ENCODE peak calls at places on chromosomes 11 and 22, in five cellular contexts. R, J, E, H and X are unnamed samples.

GRCh38 chr11:70747889-70748288 is 349.6 kb downstream of the CTTN start:
- DNase-seq in R (no peak), H (no peak), E (no peak), J (no peak), X (no peak)

GRCh38 chr11:76783901-76784813 is 1.0 kb downstream of the TSKU start:
- DNase-seq in R (no peak), E (peak), H (peak), J (no peak), X (peak)

GRCh38 chr11:41085123-41085522 is 374.3 kb downstream of the LRRC4C start:
- DNase-seq in R (no peak), J (no peak), E (no peak), H (no peak), X (no peak)

GRCh38 chr11:75325713-75326438 is 25.6 kb downstream of the ARRB1 start:
- DNase-seq in H (peak), R (no peak), E (peak), J (no peak), X (peak)

GRCh38 chr11:12817681-12818332 is 143.6 kb downstream of the TEAD1 start:
- DNase-seq in R (no peak), H (no peak), J (no peak), E (no peak), X (no peak)

GRCh38 chr11:67304511-67305113 is 1.3 kb downstream of the SSH3 start:
- DNase-seq in E (no peak), J (no peak), R (no peak), H (peak), X (no peak)

GRCh38 chr11:844693-845644 is 2.3 kb downstream of the TSPAN4 start:
- DNase-seq in R (no peak), E (no peak), J (no peak), H (peak), X (peak)

GRCh38 chr22:32644252-32645100 is 157.0 kb upstream of the TIMP3 start:
- DNase-seq in E (no peak), R (peak), J (no peak), H (peak), X (peak)

GRCh38 chr22:48070760-48071159 is 1308.3 kb downstream of the TBC1D22A start:
- DNase-seq in E (no peak), H (no peak), R (no peak), J (no peak), X (no peak)

GRCh38 chr22:35601743-35602633 is 15.1 kb downstream of the MB start:
- DNase-seq in R (no peak), J (no peak), E (no peak), H (peak), X (no peak)

GRCh38 chr11:561148-562003 is 606 bp downstream of the RASSF7 start:
- DNase-seq in R (peak), J (no peak), H (peak), E (no peak), X (peak)

GRCh38 chr11:63240098-63240497 is 3.3 kb downstream of the SLC22A25 start:
- DNase-seq in J (no peak), E (no peak), H (no peak), R (no peak), X (no peak)

GRCh38 chr11:113373306-113373705 is 14.3 kb upstream of the ANKK1 start:
- DNase-seq in J (no peak), H (no peak), E (no peak), R (no peak), X (no peak)

GRCh38 chr11:70805243-70805642 is 406.9 kb downstream of the CTTN start:
- DNase-seq in R (no peak), J (no peak), H (no peak), E (no peak), X (no peak)

GRCh38 chr11:11641581-11641980 is 19.8 kb upstream of the GALNT18 start:
- DNase-seq in E (no peak), R (no peak), H (no peak), J (no peak), X (no peak)

GRCh38 chr11:119545978-119546915 is 123.3 kb upstream of the THY1 start:
- DNase-seq in H (no peak), J (no peak), R (no peak), E (no peak), X (no peak)

GRCh38 chr11:16603890-16604783 is 134.3 kb upstream of the C11orf58 start:
- DNase-seq in J (no peak), R (no peak), H (peak), E (no peak), X (no peak)

GRCh38 chr22:45166935-45167334 is 3.2 kb downstream of the NUP50 start:
- DNase-seq in E (no peak), J (no peak), H (no peak), R (no peak), X (no peak)

GRCh38 chr11:117239295-117239694 is 6.8 kb downstream of the RNF214 start:
- DNase-seq in R (no peak), E (no peak), J (no peak), H (no peak), X (no peak)

GRCh38 chr11:2725367-2726300 is 25.8 kb upstream of the KCNQ1OT1 start:
- DNase-seq in E (no peak), H (no peak), R (no peak), J (no peak), X (no peak)

GRCh38 chr11:14251754-14252153 is 107.2 kb downstream of the RRAS2 start:
- DNase-seq in H (no peak), R (no peak), E (no peak), J (no peak), X (no peak)

GRCh38 chr11:103325686-103326069 is 216.5 kb downstream of the DYNC2H1 start:
- DNase-seq in R (no peak), E (no peak), H (no peak), J (no peak), X (no peak)

GRCh38 chr11:76863196-76863777 is 2.6 kb downstream of the ACER3 start:
- DNase-seq in E (no peak), J (no peak), R (no peak), H (no peak), X (no peak)

GRCh38 chr11:66020618-66021357 is 5.5 kb downstream of the CATSPER1 start:
- DNase-seq in H (peak), R (no peak), J (no peak), E (no peak), X (no peak)

GRCh38 chr11:15748107-15748506 is 608.2 kb downstream of the SOX6 start:
- DNase-seq in J (no peak), H (no peak), E (no peak), R (no peak), X (no peak)

GRCh38 chr22:49327411-49327810 is 500.3 kb downstream of the BRD1 start:
- DNase-seq in J (no peak), E (no peak), R (no peak), H (no peak), X (no peak)

GRCh38 chr11:111976614-111977140 is 39.5 kb downstream of the DIXDC1 start:
- DNase-seq in H (no peak), E (no peak), R (no peak), J (no peak), X (no peak)

GRCh38 chr11:64998690-64999431 is 2.1 kb upstream of the BATF2 start:
- DNase-seq in J (no peak), H (no peak), R (no peak), E (no peak), X (no peak)

GRCh38 chr11:70064726-70065317 is 13.3 kb upstream of the ANO1 start:
- DNase-seq in R (no peak), E (no peak), J (no peak), H (no peak), X (no peak)

GRCh38 chr11:110797453-110797852 is 85.2 kb upstream of the ARHGAP20 start:
- DNase-seq in J (no peak), H (no peak), E (no peak), R (no peak), X (peak)

GRCh38 chr11:79434263-79434662 is 6.6 kb downstream of the TENM4 start:
- DNase-seq in E (no peak), J (no peak), R (no peak), H (no peak), X (no peak)

GRCh38 chr11:61090521-61090920 is 11.8 kb upstream of the CD5 start:
- DNase-seq in E (no peak), R (no peak), J (no peak), H (no peak), X (no peak)

GRCh38 chr22:26674211-26675190 is 17.1 kb downstream of the MIAT start:
- DNase-seq in E (no peak), R (peak), H (no peak), J (no peak), X (no peak)

GRCh38 chr11:1121343-1122331 is 36.1 kb upstream of the MUC5AC start:
- DNase-seq in H (peak), J (no peak), E (no peak), R (no peak), X (peak)

GRCh38 chr22:49259870-49260615 is 567.6 kb downstream of the BRD1 start:
- DNase-seq in E (no peak), J (no peak), H (no peak), R (no peak), X (no peak)

GRCh38 chr11:44777537-44778199 is 50.9 kb downstream of the TSPAN18 start:
- DNase-seq in J (no peak), R (no peak), E (no peak), H (no peak), X (no peak)

GRCh38 chr11:86910592-86910991 is 44.6 kb downstream of the FZD4 start:
- DNase-seq in H (no peak), E (no peak), J (no peak), R (no peak), X (no peak)

GRCh38 chr22:24810043-24810749 is 4.2 kb downstream of the SGSM1 start:
- DNase-seq in H (no peak), R (no peak), E (peak), J (no peak), X (peak)